ENCODE peak calls at places on chromosome 19, in ten cellular contexts. One of them, this sample, is unnamed.

GRCh38 chr19:50377051-50377441 is 789 bp downstream of the NR1H2 start:
- DNase-seq in mesendoderm: peak; percentile 74
- DNase-seq in esophagus squamous epithelium: no peak
- DNase-seq in trophoblast cell: no peak
- DNase-seq in CD4-positive, alpha-beta T cell: peak; percentile 39
- DNase-seq in sigmoid colon: peak; percentile 67
- DNase-seq in left ventricle myocardium inferior: no peak
- DNase-seq in colonic mucosa: peak; percentile 65
- DNase-seq in GM23338: peak; percentile 94
- DNase-seq in ovary: peak; percentile 70
- DNase-seq in this sample: no peak

GRCh38 chr19:33905937-33906577 is 109.4 kb downstream of the KCTD15 start:
- DNase-seq in CD4-positive, alpha-beta T cell: no peak
- DNase-seq in left ventricle myocardium inferior: peak; percentile 83
- DNase-seq in esophagus squamous epithelium: no peak
- DNase-seq in mesendoderm: peak; percentile 92
- DNase-seq in ovary: peak; percentile 72
- DNase-seq in GM23338: peak; percentile 89
- DNase-seq in colonic mucosa: peak; percentile 85
- DNase-seq in sigmoid colon: peak; percentile 69
- DNase-seq in trophoblast cell: peak; percentile 45
- DNase-seq in this sample: peak; percentile 74

GRCh38 chr19:50349277-50350057 is 16.0 kb downstream of the NAPSA start:
- DNase-seq in esophagus squamous epithelium: no peak
- DNase-seq in CD4-positive, alpha-beta T cell: no peak
- DNase-seq in trophoblast cell: no peak
- DNase-seq in left ventricle myocardium inferior: no peak
- DNase-seq in sigmoid colon: no peak
- DNase-seq in colonic mucosa: no peak
- DNase-seq in ovary: no peak
- DNase-seq in GM23338: peak; percentile 35
- DNase-seq in mesendoderm: no peak
- DNase-seq in this sample: no peak

GRCh38 chr19:45340232-45340898 is at the start of gene KLC3:
- DNase-seq in GM23338: peak; percentile 67
- DNase-seq in trophoblast cell: peak; percentile 27
- DNase-seq in sigmoid colon: no peak
- DNase-seq in colonic mucosa: peak; percentile 63
- DNase-seq in left ventricle myocardium inferior: no peak
- DNase-seq in CD4-positive, alpha-beta T cell: peak; percentile 7
- DNase-seq in mesendoderm: peak; percentile 43
- DNase-seq in esophagus squamous epithelium: no peak
- DNase-seq in ovary: no peak
- DNase-seq in this sample: no peak

GRCh38 chr19:49430678-49431329 is 5.6 kb downstream of the GFY start:
- DNase-seq in GM23338: no peak
- DNase-seq in esophagus squamous epithelium: no peak
- DNase-seq in sigmoid colon: no peak
- DNase-seq in CD4-positive, alpha-beta T cell: no peak
- DNase-seq in trophoblast cell: no peak
- DNase-seq in mesendoderm: peak; percentile 48
- DNase-seq in left ventricle myocardium inferior: no peak
- DNase-seq in ovary: no peak
- DNase-seq in colonic mucosa: no peak
- DNase-seq in this sample: no peak

GRCh38 chr19:5893907-5894703 is 9.5 kb downstream of the NDUFA11 start:
- DNase-seq in CD4-positive, alpha-beta T cell: no peak
- DNase-seq in ovary: no peak
- DNase-seq in esophagus squamous epithelium: no peak
- DNase-seq in colonic mucosa: no peak
- DNase-seq in GM23338: no peak
- DNase-seq in left ventricle myocardium inferior: peak; percentile 58
- DNase-seq in sigmoid colon: no peak
- DNase-seq in trophoblast cell: no peak
- DNase-seq in mesendoderm: no peak
- DNase-seq in this sample: no peak

GRCh38 chr19:5978606-5979552 is 939 bp upstream of the RANBP3 start:
- DNase-seq in CD4-positive, alpha-beta T cell: no peak
- DNase-seq in esophagus squamous epithelium: no peak
- DNase-seq in left ventricle myocardium inferior: no peak
- DNase-seq in GM23338: no peak
- DNase-seq in trophoblast cell: no peak
- DNase-seq in sigmoid colon: no peak
- DNase-seq in mesendoderm: no peak
- DNase-seq in colonic mucosa: no peak
- DNase-seq in ovary: no peak
- DNase-seq in this sample: no peak

GRCh38 chr19:44848805-44849457 is 2.8 kb downstream of the NECTIN2 start:
- DNase-seq in GM23338: no peak
- DNase-seq in CD4-positive, alpha-beta T cell: no peak
- DNase-seq in ovary: peak; percentile 76
- DNase-seq in colonic mucosa: no peak
- DNase-seq in trophoblast cell: no peak
- DNase-seq in sigmoid colon: peak; percentile 70
- DNase-seq in mesendoderm: peak; percentile 85
- DNase-seq in esophagus squamous epithelium: no peak
- DNase-seq in left ventricle myocardium inferior: no peak
- DNase-seq in this sample: no peak

DNA sequence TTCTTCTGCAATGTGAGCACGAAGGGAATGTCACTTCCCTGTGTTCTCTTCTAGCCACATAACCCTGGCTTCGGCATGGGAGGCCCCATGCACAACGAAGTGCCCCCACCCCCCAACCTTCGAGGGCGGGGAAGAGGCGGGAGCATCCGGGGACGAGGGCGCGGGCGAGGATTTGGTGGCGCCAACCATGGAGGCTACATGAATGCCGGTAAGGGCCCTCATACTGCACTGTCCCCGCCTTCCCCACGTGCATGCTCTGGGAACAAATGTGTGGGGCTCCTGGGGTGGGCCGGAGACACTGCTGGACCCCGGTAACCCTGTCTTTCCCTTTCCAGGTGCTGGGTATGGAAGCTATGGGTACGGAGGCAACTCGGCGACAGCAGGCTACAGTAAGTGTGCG is 17.7 kb upstream of the QTRT1 start:
- DNase-seq in CD4-positive, alpha-beta T cell: no peak
- DNase-seq in trophoblast cell: no peak
- DNase-seq in left ventricle myocardium inferior: no peak
- DNase-seq in colonic mucosa: no peak
- DNase-seq in ovary: no peak
- DNase-seq in sigmoid colon: no peak
- DNase-seq in GM23338: no peak
- DNase-seq in esophagus squamous epithelium: no peak
- DNase-seq in mesendoderm: no peak
- DNase-seq in this sample: no peak
- H3K27ac ChIP-seq in CD4-positive, alpha-beta T cell: no peak overlapping the region
- H3K27ac ChIP-seq in trophoblast cell: no peak overlapping the region
- H3K27ac ChIP-seq in left ventricle myocardium inferior: no peak overlapping the region
- H3K27ac ChIP-seq in colonic mucosa: no peak overlapping the region
- H3K27ac ChIP-seq in ovary: no peak overlapping the region
- H3K27ac ChIP-seq in sigmoid colon: no peak overlapping the region
- H3K27ac ChIP-seq in GM23338: peak overlapping the region; percentile 59
- H3K27ac ChIP-seq in esophagus squamous epithelium: no peak overlapping the region
- H3K27ac ChIP-seq in mesendoderm: no peak overlapping the region
- H3K27ac ChIP-seq in this sample: no peak overlapping the region

GRCh38 chr19:16581145-16581970 is 9.1 kb upstream of the SLC35E1 start:
- DNase-seq in CD4-positive, alpha-beta T cell: no peak
- DNase-seq in GM23338: no peak
- DNase-seq in mesendoderm: no peak
- DNase-seq in trophoblast cell: no peak
- DNase-seq in ovary: no peak
- DNase-seq in esophagus squamous epithelium: no peak
- DNase-seq in sigmoid colon: no peak
- DNase-seq in left ventricle myocardium inferior: peak; percentile 46
- DNase-seq in colonic mucosa: no peak
- DNase-seq in this sample: no peak

GRCh38 chr19:16582486-16583261 is 10.5 kb upstream of the SLC35E1 start:
- DNase-seq in CD4-positive, alpha-beta T cell: no peak
- DNase-seq in sigmoid colon: no peak
- DNase-seq in colonic mucosa: no peak
- DNase-seq in GM23338: no peak
- DNase-seq in mesendoderm: no peak
- DNase-seq in esophagus squamous epithelium: no peak
- DNase-seq in left ventricle myocardium inferior: no peak
- DNase-seq in trophoblast cell: no peak
- DNase-seq in ovary: no peak
- DNase-seq in this sample: no peak

GRCh38 chr19:16584825-16585801 is 12.9 kb upstream of the SLC35E1 start:
- DNase-seq in CD4-positive, alpha-beta T cell: no peak
- DNase-seq in left ventricle myocardium inferior: no peak
- DNase-seq in esophagus squamous epithelium: no peak
- DNase-seq in trophoblast cell: no peak
- DNase-seq in colonic mucosa: no peak
- DNase-seq in ovary: no peak
- DNase-seq in sigmoid colon: no peak
- DNase-seq in mesendoderm: no peak
- DNase-seq in GM23338: peak; percentile 22
- DNase-seq in this sample: no peak

GRCh38 chr19:16579381-16579780 is 7.2 kb upstream of the SLC35E1 start:
- DNase-seq in left ventricle myocardium inferior: no peak
- DNase-seq in GM23338: no peak
- DNase-seq in sigmoid colon: no peak
- DNase-seq in CD4-positive, alpha-beta T cell: no peak
- DNase-seq in esophagus squamous epithelium: no peak
- DNase-seq in mesendoderm: no peak
- DNase-seq in colonic mucosa: no peak
- DNase-seq in trophoblast cell: no peak
- DNase-seq in ovary: no peak
- DNase-seq in this sample: no peak

GRCh38 chr19:16581971-16582343 is 9.7 kb upstream of the SLC35E1 start:
- DNase-seq in sigmoid colon: no peak
- DNase-seq in left ventricle myocardium inferior: no peak
- DNase-seq in ovary: no peak
- DNase-seq in GM23338: no peak
- DNase-seq in trophoblast cell: peak; percentile 79
- DNase-seq in mesendoderm: no peak
- DNase-seq in colonic mucosa: no peak
- DNase-seq in esophagus squamous epithelium: no peak
- DNase-seq in CD4-positive, alpha-beta T cell: no peak
- DNase-seq in this sample: no peak
- H3K27ac ChIP-seq in sigmoid colon: no peak overlapping the region
- H3K27ac ChIP-seq in left ventricle myocardium inferior: peak overlapping the region; percentile 72
- H3K27ac ChIP-seq in ovary: no peak overlapping the region
- H3K27ac ChIP-seq in GM23338: no peak overlapping the region
- H3K27ac ChIP-seq in trophoblast cell: peak overlapping the region; percentile 54
- H3K27ac ChIP-seq in mesendoderm: no peak overlapping the region
- H3K27ac ChIP-seq in colonic mucosa: no peak overlapping the region
- H3K27ac ChIP-seq in esophagus squamous epithelium: peak overlapping the region; percentile 8
- H3K27ac ChIP-seq in CD4-positive, alpha-beta T cell: peak overlapping the region; percentile 36
- H3K27ac ChIP-seq in this sample: no peak overlapping the region

GRCh38 chr19:18293642-18294466 is 12.4 kb upstream of the JUND start:
- DNase-seq in ovary: peak; percentile 51
- DNase-seq in esophagus squamous epithelium: no peak
- DNase-seq in GM23338: peak; percentile 56
- DNase-seq in CD4-positive, alpha-beta T cell: no peak
- DNase-seq in trophoblast cell: no peak
- DNase-seq in colonic mucosa: no peak
- DNase-seq in left ventricle myocardium inferior: peak; percentile 24
- DNase-seq in sigmoid colon: no peak
- DNase-seq in mesendoderm: peak; percentile 42
- DNase-seq in this sample: no peak

GRCh38 chr19:18294467-18294864 is 13.0 kb upstream of the JUND start:
- DNase-seq in esophagus squamous epithelium: no peak
- DNase-seq in left ventricle myocardium inferior: no peak
- DNase-seq in sigmoid colon: no peak
- DNase-seq in trophoblast cell: peak; percentile 59
- DNase-seq in GM23338: peak; percentile 59
- DNase-seq in mesendoderm: peak; percentile 57
- DNase-seq in colonic mucosa: no peak
- DNase-seq in ovary: peak; percentile 70
- DNase-seq in CD4-positive, alpha-beta T cell: peak; percentile 87
- DNase-seq in this sample: no peak

GRCh38 chr19:18292810-18293641 is 11.6 kb upstream of the JUND start:
- DNase-seq in left ventricle myocardium inferior: peak; percentile 91
- DNase-seq in CD4-positive, alpha-beta T cell: no peak
- DNase-seq in sigmoid colon: peak; percentile 95
- DNase-seq in colonic mucosa: peak; percentile 83
- DNase-seq in trophoblast cell: peak; percentile 99
- DNase-seq in ovary: peak; percentile 96
- DNase-seq in esophagus squamous epithelium: no peak
- DNase-seq in mesendoderm: peak; percentile 98
- DNase-seq in GM23338: peak; percentile 97
- DNase-seq in this sample: peak; percentile 87

GRCh38 chr19:18297308-18297707 is 15.9 kb upstream of the JUND start:
- DNase-seq in sigmoid colon: no peak
- DNase-seq in GM23338: no peak
- DNase-seq in colonic mucosa: no peak
- DNase-seq in mesendoderm: no peak
- DNase-seq in trophoblast cell: no peak
- DNase-seq in CD4-positive, alpha-beta T cell: no peak
- DNase-seq in esophagus squamous epithelium: no peak
- DNase-seq in ovary: no peak
- DNase-seq in left ventricle myocardium inferior: no peak
- DNase-seq in this sample: no peak

DNA sequence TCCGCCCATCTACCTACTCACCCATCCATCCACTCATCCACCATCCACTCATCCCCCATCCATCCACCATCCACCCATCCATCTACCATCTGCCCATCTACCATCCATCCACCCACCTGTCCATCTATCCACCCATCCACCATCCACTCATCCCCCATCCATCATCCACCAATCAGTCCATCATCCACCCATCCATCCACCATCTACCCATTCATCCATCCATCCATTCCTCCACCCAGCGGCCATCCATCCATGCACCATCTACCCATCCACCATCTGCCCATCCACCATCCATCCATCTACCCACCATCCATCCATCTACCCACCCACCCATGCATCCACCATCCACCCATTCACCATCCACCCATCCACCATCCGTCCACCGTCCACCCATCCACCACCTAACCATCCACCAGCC is 13.6 kb upstream of the JUND start:
- DNase-seq in CD4-positive, alpha-beta T cell: no peak
- DNase-seq in mesendoderm: no peak
- DNase-seq in GM23338: no peak
- DNase-seq in colonic mucosa: no peak
- DNase-seq in esophagus squamous epithelium: no peak
- DNase-seq in sigmoid colon: no peak
- DNase-seq in left ventricle myocardium inferior: no peak
- DNase-seq in trophoblast cell: no peak
- DNase-seq in ovary: no peak
- DNase-seq in this sample: no peak
- H3K27ac ChIP-seq in CD4-positive, alpha-beta T cell: no peak overlapping the region
- H3K27ac ChIP-seq in mesendoderm: no peak overlapping the region
- H3K27ac ChIP-seq in GM23338: no peak overlapping the region
- H3K27ac ChIP-seq in colonic mucosa: no peak overlapping the region
- H3K27ac ChIP-seq in esophagus squamous epithelium: no peak overlapping the region
- H3K27ac ChIP-seq in sigmoid colon: peak overlapping the region; percentile 100
- H3K27ac ChIP-seq in left ventricle myocardium inferior: no peak overlapping the region
- H3K27ac ChIP-seq in trophoblast cell: no peak overlapping the region
- H3K27ac ChIP-seq in ovary: no peak overlapping the region
- H3K27ac ChIP-seq in this sample: no peak overlapping the region

DNA sequence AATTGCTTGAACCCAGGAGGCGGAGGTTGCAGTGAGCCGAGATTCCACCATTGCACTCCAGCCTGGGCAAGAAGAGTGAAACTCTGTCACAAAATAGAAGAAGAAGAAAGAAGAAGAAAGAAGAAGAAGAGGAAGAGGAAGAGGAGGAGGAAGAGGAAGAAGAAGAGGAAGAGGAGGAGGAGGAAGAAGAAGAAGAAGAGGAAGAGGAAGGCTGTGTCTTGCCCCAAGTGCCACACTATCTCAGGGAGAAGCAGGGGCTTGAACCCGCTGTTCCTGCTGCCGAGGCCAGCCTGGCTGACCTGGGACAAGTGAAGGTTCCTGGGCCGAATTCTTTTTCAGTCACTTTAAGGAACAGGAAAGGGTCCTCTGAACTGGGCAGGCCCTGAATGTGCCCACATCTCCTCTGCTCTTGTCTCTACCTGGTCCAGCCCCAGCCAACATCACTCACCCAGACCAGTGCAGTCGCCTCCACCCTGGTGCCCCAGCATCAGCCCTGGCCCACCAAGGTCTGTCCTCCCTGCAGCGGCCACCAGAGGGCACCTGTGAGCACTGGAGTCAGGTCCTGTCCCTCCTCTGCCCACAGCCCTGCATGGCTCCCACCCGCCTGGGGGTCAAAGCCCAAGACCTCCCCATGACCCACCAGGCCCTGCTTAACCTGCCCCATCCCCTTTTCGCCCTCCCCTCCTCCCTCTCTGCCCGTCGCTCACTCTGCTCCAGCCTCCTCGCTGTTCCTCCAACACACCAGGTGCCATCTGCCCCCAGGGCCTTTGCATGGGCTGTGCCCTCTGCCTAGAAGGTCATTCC is 20.0 kb downstream of the TICAM1 start:
- DNase-seq in left ventricle myocardium inferior: peak; percentile 85
- DNase-seq in mesendoderm: peak; percentile 72
- DNase-seq in ovary: peak; percentile 85
- DNase-seq in trophoblast cell: peak; percentile 81
- DNase-seq in GM23338: peak; percentile 75
- DNase-seq in esophagus squamous epithelium: no peak
- DNase-seq in sigmoid colon: peak; percentile 87
- DNase-seq in colonic mucosa: peak; percentile 89
- DNase-seq in CD4-positive, alpha-beta T cell: peak; percentile 85
- DNase-seq in this sample: peak; percentile 85
- H3K27ac ChIP-seq in left ventricle myocardium inferior: no peak overlapping the region
- H3K27ac ChIP-seq in mesendoderm: no peak overlapping the region
- H3K27ac ChIP-seq in ovary: no peak overlapping the region
- H3K27ac ChIP-seq in trophoblast cell: no peak overlapping the region
- H3K27ac ChIP-seq in GM23338: no peak overlapping the region
- H3K27ac ChIP-seq in esophagus squamous epithelium: peak overlapping the region; percentile 93
- H3K27ac ChIP-seq in sigmoid colon: peak overlapping the region; percentile 88
- H3K27ac ChIP-seq in colonic mucosa: no peak overlapping the region
- H3K27ac ChIP-seq in CD4-positive, alpha-beta T cell: no peak overlapping the region
- H3K27ac ChIP-seq in this sample: no peak overlapping the region

This sample was measured in lung.